ENCODE peak calls at places on chromosome X, in eight cellular contexts. E is NCI-H1092 treated with DMSO at 0.1 percent for 48 hours; F is cortex of kidney; Z is tibial artery; K is heart right ventricle; O is stimulated activated CD8-positive, alpha-beta memory T cell treated with anti-CD3 and anti-CD28 coated beads, Interleukin-7, amount 100 ng/mL, for 1 hour; I is immature natural killer cell; N is RCC 7860. V is an unnamed sample.

GRCh38 chrX:2897311-2897689 is 31.8 kb downstream of the ARSD start:
- DNase-seq in K (no peak), Z (no peak), N (no peak), I (no peak), O (no peak), F (no peak), E (no peak), V (no peak)

GRCh38 chrX:9127991-9128390 is 94.1 kb upstream of the FAM9B start:
- DNase-seq in I (no peak), O (no peak), F (no peak), Z (no peak), K (no peak), E (no peak), N (no peak), V (no peak)

GRCh38 chrX:15468036-15468435 is 25.1 kb downstream of the PIR start:
- DNase-seq in O (no peak), I (no peak), F (no peak), Z (peak), E (peak), K (no peak), N (no peak), V (no peak)

GRCh38 chrX:140151316-140151715 is 186.0 kb upstream of the CXorf66 start:
- DNase-seq in E (no peak), Z (no peak), N (no peak), F (no peak), O (no peak), I (no peak), K (no peak), V (no peak)

GRCh38 chrX:149618871-149619270 is 12.7 kb downstream of the TMEM185A start:
- DNase-seq in K (no peak), F (no peak), N (no peak), E (no peak), I (no peak), O (no peak), Z (no peak), V (no peak)

GRCh38 chrX:9890541-9891200 is 76.5 kb upstream of the CLDN34 start:
- DNase-seq in K (no peak), Z (no peak), N (no peak), O (no peak), F (no peak), E (no peak), I (no peak), V (no peak)

GRCh38 chrX:13923845-13924244 is 105.8 kb downstream of the GEMIN8 start:
- DNase-seq in O (no peak), N (no peak), Z (no peak), E (peak), I (no peak), K (no peak), F (no peak), V (no peak)

GRCh38 chrX:9133426-9133825 is 99.5 kb upstream of the FAM9B start:
- DNase-seq in N (peak), F (no peak), O (no peak), I (no peak), Z (no peak), E (no peak), K (no peak), V (no peak)

GRCh38 chrX:40434947-40435346 is 145.8 kb upstream of the ATP6AP2 start:
- DNase-seq in Z (no peak), F (no peak), O (no peak), K (no peak), E (peak), N (no peak), I (no peak), V (no peak)

GRCh38 chrX:131262738-131263679 is 26.1 kb downstream of the IGSF1 start:
- DNase-seq in I (no peak), K (no peak), E (no peak), F (no peak), N (no peak), Z (no peak), O (no peak), V (no peak)

GRCh38 chrX:136767104-136767941 is 13.4 kb downstream of the ARHGEF6 start:
- DNase-seq in F (no peak), N (peak), K (peak), I (peak), O (no peak), E (peak), Z (peak), V (no peak)

GRCh38 chrX:53831662-53832635 is 145.4 kb upstream of the HUWE1 start:
- DNase-seq in K (peak), I (peak), E (peak), N (peak), Z (no peak), O (peak), F (no peak), V (no peak)

GRCh38 chrX:16042980-16043379 is 80.4 kb upstream of the GRPR start:
- DNase-seq in I (no peak), O (no peak), N (no peak), F (no peak), E (no peak), Z (no peak), K (no peak), V (no peak)

GRCh38 chrX:109783712-109784109 is 50.7 kb upstream of the ACSL4 start:
- DNase-seq in E (no peak), I (no peak), N (no peak), O (no peak), K (no peak), F (no peak), Z (no peak), V (no peak)

GRCh38 chrX:8179653-8180052 is 8.6 kb upstream of the VCX2 start:
- DNase-seq in F (no peak), I (no peak), O (no peak), E (no peak), Z (no peak), K (no peak), N (no peak), V (no peak)

GRCh38 chrX:65488496-65488895 is 46.1 kb downstream of the LAS1L start:
- DNase-seq in O (no peak), Z (no peak), E (no peak), K (no peak), I (no peak), N (no peak), F (no peak), V (no peak)

GRCh38 chrX:45807572-45808425 is 607.1 kb upstream of the DIPK2B start:
- DNase-seq in N (peak), I (peak), K (no peak), Z (no peak), O (no peak), F (no peak), E (no peak), V (no peak)

GRCh38 chrX:100289159-100289558 is 120.9 kb downstream of the PCDH19 start:
- DNase-seq in E (no peak), N (no peak), F (no peak), K (no peak), Z (no peak), I (no peak), O (no peak), V (no peak)

GRCh38 chrX:13074297-13075262 is 30.2 kb upstream of the FAM9C start:
- DNase-seq in Z (no peak), F (no peak), I (no peak), O (no peak), E (no peak), N (no peak), K (no peak), V (no peak)

GRCh38 chrX:80334583-80334982 is 85.7 kb upstream of the TENT5D start:
- DNase-seq in N (no peak), O (no peak), F (no peak), Z (no peak), E (no peak), K (no peak), I (no peak), V (no peak)

GRCh38 chrX:70234355-70234754 is at the start of gene AWAT1:
- DNase-seq in O (no peak), K (no peak), Z (no peak), F (no peak), N (no peak), I (no peak), E (no peak), V (no peak)

GRCh38 chrX:148337873-148338272 is 162.5 kb upstream of the AFF2 start:
- DNase-seq in I (no peak), O (no peak), N (no peak), E (no peak), K (no peak), Z (no peak), F (no peak), V (no peak)

GRCh38 chrX:110541266-110541665 is 182.6 kb downstream of the RTL9 start:
- DNase-seq in I (no peak), O (no peak), E (no peak), N (no peak), F (no peak), K (no peak), Z (no peak), V (no peak)

GRCh38 chrX:47030339-47030738 is 47.9 kb upstream of the RGN start:
- DNase-seq in I (peak), N (peak), Z (no peak), E (peak), O (no peak), K (peak), F (no peak), V (no peak)

GRCh38 chrX:138128025-138128671 is 562.2 kb downstream of the ZIC3 start:
- DNase-seq in I (peak), N (no peak), O (no peak), K (peak), E (peak), Z (no peak), F (no peak), V (no peak)

GRCh38 chrX:112698946-112699345 is 19.2 kb upstream of the LHFPL1 start:
- DNase-seq in N (no peak), I (no peak), O (no peak), E (no peak), K (no peak), F (no peak), Z (no peak), V (no peak)

GRCh38 chrX:66728818-66729271 is 90.0 kb upstream of the EDA2R start:
- DNase-seq in I (peak), Z (peak), K (peak), F (no peak), N (peak), E (peak), O (peak), V (no peak)

GRCh38 chrX:97907791-97908190 is 1024.1 kb downstream of the RPA4 start:
- DNase-seq in I (no peak), Z (no peak), F (no peak), N (no peak), O (no peak), E (no peak), K (no peak), V (no peak)

GRCh38 chrX:150731795-150732194 is 38.6 kb downstream of the MTMR1 start:
- DNase-seq in O (no peak), N (peak), E (no peak), K (peak), Z (no peak), F (no peak), I (no peak), V (no peak)

GRCh38 chrX:78659955-78660354 is 827 bp upstream of the RTL3 start:
- DNase-seq in I (no peak), N (no peak), F (no peak), K (no peak), O (no peak), Z (no peak), E (no peak), V (no peak)

GRCh38 chrX:112832481-112833095 is 8.0 kb downstream of the AMOT start:
- DNase-seq in N (peak), Z (no peak), F (no peak), E (no peak), O (no peak), K (no peak), I (no peak), V (no peak)

GRCh38 chrX:13180807-13181206 is 136.4 kb upstream of the FAM9C start:
- DNase-seq in N (peak), F (no peak), O (no peak), I (no peak), E (no peak), K (no peak), Z (no peak), V (no peak)

GRCh38 chrX:71579136-71579989 is 1.1 kb downstream of the GCNA start:
- DNase-seq in K (no peak), O (no peak), F (no peak), I (peak), Z (no peak), E (no peak), N (no peak), V (no peak)

GRCh38 chrX:110509778-110510510 is 151.3 kb downstream of the RTL9 start:
- DNase-seq in Z (no peak), E (no peak), K (no peak), I (no peak), N (no peak), F (no peak), O (no peak), V (no peak)

GRCh38 chrX:9604111-9604907 is 139.5 kb downstream of the TBL1X start:
- DNase-seq in K (peak), O (no peak), N (peak), I (no peak), F (no peak), E (no peak), Z (peak), V (no peak)

V was measured in vagina.